ENCODE peak calls at places on chromosomes 13 and 19, in eight cellular contexts. V is tibial nerve; S is NCI-H774; X is heart right ventricle; E is omental fat pad; K is stimulated activated CD4-positive, alpha-beta T cell treated with anti-CD3 and anti-CD28 coated beads, Interleukin-4, amount 100 ng/mL, for 24 hours; C is kidney; F is mesothelial cell of epicardium. O is an unnamed sample.

GRCh38 chr13:73399347-73400216 is 340.8 kb downstream of the KLF5 start:
- DNase-seq in V (no peak), S (no peak), X (no peak), E (no peak), K (no peak), C (no peak), F (no peak), O (no peak)

GRCh38 chr19:41866284-41866683 is 6.2 kb downstream of the RPS19 start:
- DNase-seq in V (no peak), S (no peak), X (no peak), E (no peak), K (no peak), C (peak), F (no peak), O (no peak)

GRCh38 chr13:23609414-23610186 is 39.4 kb downstream of the TNFRSF19 start:
- DNase-seq in V (peak), S (no peak), X (no peak), E (no peak), K (no peak), C (no peak), F (no peak), O (no peak)

GRCh38 chr19:44890366-44891015 is 563 bp upstream of the TOMM40 start:
- DNase-seq in V (no peak), S (peak), X (peak), E (no peak), K (peak), C (no peak), F (peak), O (peak)

GRCh38 chr13:113959198-113959597 is 14.7 kb downstream of the C13orf46 start:
- DNase-seq in V (no peak), S (no peak), X (no peak), E (no peak), K (no peak), C (no peak), F (no peak), O (no peak)

GRCh38 chr19:10861118-10861651 is 10.2 kb upstream of the CARM1 start:
- DNase-seq in V (no peak), S (no peak), X (no peak), E (no peak), K (peak), C (no peak), F (no peak), O (no peak)

GRCh38 chr13:65825039-65825438 is 1405.1 kb downstream of the PCDH9 start:
- DNase-seq in V (no peak), S (no peak), X (no peak), E (no peak), K (no peak), C (no peak), F (no peak), O (no peak)

GRCh38 chr19:11414544-11414943 is 4.6 kb downstream of the RGL3 start:
- DNase-seq in V (no peak), S (no peak), X (no peak), E (no peak), K (no peak), C (no peak), F (no peak), O (no peak)

GRCh38 chr13:96967248-96967745 is 27.0 kb downstream of the OXGR1 start:
- DNase-seq in V (no peak), S (no peak), X (no peak), E (no peak), K (no peak), C (no peak), F (no peak), O (no peak)